ENCODE peak calls at places on chromosomes 3 and 15, in eight cellular contexts. One of them, this sample, is unnamed.

GRCh38 chr15:52257734-52258062 is 37.9 kb downstream of the MYO5C start:
- DNase-seq in ovary: no peak
- DNase-seq in lung: no peak
- DNase-seq in CD4-positive, alpha-beta T cell: no peak
- DNase-seq in neuronal stem cell: peak
- DNase-seq in dorsolateral prefrontal cortex: no peak
- DNase-seq in psoas muscle: no peak
- DNase-seq in foreskin keratinocyte: no peak
- DNase-seq in this sample: peak

GRCh38 chr3:158494657-158495056 is 76.3 kb upstream of the MLF1 start:
- DNase-seq in ovary: no peak
- DNase-seq in lung: no peak
- DNase-seq in CD4-positive, alpha-beta T cell: no peak
- DNase-seq in neuronal stem cell: no peak
- DNase-seq in dorsolateral prefrontal cortex: no peak
- DNase-seq in psoas muscle: no peak
- DNase-seq in foreskin keratinocyte: no peak
- DNase-seq in this sample: no peak

GRCh38 chr15:50280271-50280670 is 14.7 kb upstream of the HDC start:
- DNase-seq in ovary: no peak
- DNase-seq in lung: no peak
- DNase-seq in CD4-positive, alpha-beta T cell: no peak
- DNase-seq in neuronal stem cell: no peak
- DNase-seq in dorsolateral prefrontal cortex: no peak
- DNase-seq in psoas muscle: no peak
- DNase-seq in foreskin keratinocyte: peak
- DNase-seq in this sample: no peak

GRCh38 chr3:178233371-178233770 is 302.9 kb upstream of the KCNMB2 start:
- DNase-seq in ovary: no peak
- DNase-seq in lung: no peak
- DNase-seq in CD4-positive, alpha-beta T cell: no peak
- DNase-seq in neuronal stem cell: no peak
- DNase-seq in dorsolateral prefrontal cortex: peak
- DNase-seq in psoas muscle: no peak
- DNase-seq in foreskin keratinocyte: no peak
- DNase-seq in this sample: no peak

GRCh38 chr3:160583451-160583850 is 18.1 kb upstream of the KPNA4 start:
- DNase-seq in ovary: no peak
- DNase-seq in lung: no peak
- DNase-seq in CD4-positive, alpha-beta T cell: no peak
- DNase-seq in neuronal stem cell: no peak
- DNase-seq in dorsolateral prefrontal cortex: no peak
- DNase-seq in psoas muscle: no peak
- DNase-seq in foreskin keratinocyte: peak
- DNase-seq in this sample: no peak

GRCh38 chr15:31399544-31400171 is 73.0 kb downstream of the KLF13 start:
- DNase-seq in ovary: no peak
- DNase-seq in lung: no peak
- DNase-seq in CD4-positive, alpha-beta T cell: no peak
- DNase-seq in neuronal stem cell: no peak
- DNase-seq in dorsolateral prefrontal cortex: peak
- DNase-seq in psoas muscle: no peak
- DNase-seq in foreskin keratinocyte: no peak
- DNase-seq in this sample: no peak

GRCh38 chr3:182716114-182716688 is 77.1 kb upstream of the ATP11B start:
- DNase-seq in ovary: no peak
- DNase-seq in lung: no peak
- DNase-seq in CD4-positive, alpha-beta T cell: no peak
- DNase-seq in neuronal stem cell: no peak
- DNase-seq in dorsolateral prefrontal cortex: no peak
- DNase-seq in psoas muscle: no peak
- DNase-seq in foreskin keratinocyte: no peak
- DNase-seq in this sample: no peak

GRCh38 chr3:142976621-142977398 is 13.3 kb upstream of the PAQR9 start:
- DNase-seq in ovary: peak
- DNase-seq in lung: peak
- DNase-seq in CD4-positive, alpha-beta T cell: no peak
- DNase-seq in neuronal stem cell: no peak
- DNase-seq in dorsolateral prefrontal cortex: peak
- DNase-seq in psoas muscle: peak
- DNase-seq in foreskin keratinocyte: peak
- DNase-seq in this sample: peak

GRCh38 chr15:81294501-81294850 is 29.5 kb downstream of the STARD5 start:
- DNase-seq in ovary: no peak
- DNase-seq in lung: no peak
- DNase-seq in CD4-positive, alpha-beta T cell: no peak
- DNase-seq in neuronal stem cell: no peak
- DNase-seq in dorsolateral prefrontal cortex: no peak
- DNase-seq in psoas muscle: no peak
- DNase-seq in foreskin keratinocyte: no peak
- DNase-seq in this sample: no peak

GRCh38 chr3:62923092-62923491 is 47.9 kb upstream of the CADPS start:
- DNase-seq in ovary: no peak
- DNase-seq in lung: no peak
- DNase-seq in CD4-positive, alpha-beta T cell: no peak
- DNase-seq in neuronal stem cell: no peak
- DNase-seq in dorsolateral prefrontal cortex: no peak
- DNase-seq in psoas muscle: no peak
- DNase-seq in foreskin keratinocyte: no peak
- DNase-seq in this sample: no peak

GRCh38 chr3:156676467-156677119 is 2.2 kb downstream of the TIPARP start:
- DNase-seq in ovary: no peak
- DNase-seq in lung: no peak
- DNase-seq in CD4-positive, alpha-beta T cell: no peak
- DNase-seq in neuronal stem cell: no peak
- DNase-seq in dorsolateral prefrontal cortex: no peak
- DNase-seq in psoas muscle: no peak
- DNase-seq in foreskin keratinocyte: peak
- DNase-seq in this sample: no peak

GRCh38 chr15:28942046-28942445 is 56.3 kb downstream of the APBA2 start:
- DNase-seq in ovary: no peak
- DNase-seq in lung: no peak
- DNase-seq in CD4-positive, alpha-beta T cell: peak
- DNase-seq in neuronal stem cell: no peak
- DNase-seq in dorsolateral prefrontal cortex: no peak
- DNase-seq in psoas muscle: no peak
- DNase-seq in foreskin keratinocyte: no peak
- DNase-seq in this sample: no peak

GRCh38 chr15:77499087-77499765 is 78.5 kb downstream of the HMG20A start:
- DNase-seq in ovary: no peak
- DNase-seq in lung: no peak
- DNase-seq in CD4-positive, alpha-beta T cell: no peak
- DNase-seq in neuronal stem cell: no peak
- DNase-seq in dorsolateral prefrontal cortex: peak
- DNase-seq in psoas muscle: no peak
- DNase-seq in foreskin keratinocyte: no peak
- DNase-seq in this sample: no peak

GRCh38 chr3:129576514-129577345 is 29.7 kb downstream of the PLXND1 start:
- DNase-seq in ovary: no peak
- DNase-seq in lung: no peak
- DNase-seq in CD4-positive, alpha-beta T cell: peak
- DNase-seq in neuronal stem cell: no peak
- DNase-seq in dorsolateral prefrontal cortex: no peak
- DNase-seq in psoas muscle: no peak
- DNase-seq in foreskin keratinocyte: no peak
- DNase-seq in this sample: peak

GRCh38 chr3:172332256-172333041 is 115.8 kb downstream of the GHSR start:
- DNase-seq in ovary: peak
- DNase-seq in lung: peak
- DNase-seq in CD4-positive, alpha-beta T cell: peak
- DNase-seq in neuronal stem cell: peak
- DNase-seq in dorsolateral prefrontal cortex: peak
- DNase-seq in psoas muscle: no peak
- DNase-seq in foreskin keratinocyte: peak
- DNase-seq in this sample: no peak

GRCh38 chr3:72646263-72646662 is 202.0 kb downstream of the SHQ1 start:
- DNase-seq in ovary: no peak
- DNase-seq in lung: no peak
- DNase-seq in CD4-positive, alpha-beta T cell: no peak
- DNase-seq in neuronal stem cell: no peak
- DNase-seq in dorsolateral prefrontal cortex: no peak
- DNase-seq in psoas muscle: no peak
- DNase-seq in foreskin keratinocyte: no peak
- DNase-seq in this sample: no peak

GRCh38 chr15:30956216-30956803 is 35.1 kb downstream of the MTMR10 start:
- DNase-seq in ovary: no peak
- DNase-seq in lung: no peak
- DNase-seq in CD4-positive, alpha-beta T cell: no peak
- DNase-seq in neuronal stem cell: no peak
- DNase-seq in dorsolateral prefrontal cortex: no peak
- DNase-seq in psoas muscle: no peak
- DNase-seq in foreskin keratinocyte: peak
- DNase-seq in this sample: no peak

GRCh38 chr15:25236143-25236860 is 202.5 kb downstream of the UBE3A start:
- DNase-seq in ovary: no peak
- DNase-seq in lung: no peak
- DNase-seq in CD4-positive, alpha-beta T cell: no peak
- DNase-seq in neuronal stem cell: no peak
- DNase-seq in dorsolateral prefrontal cortex: no peak
- DNase-seq in psoas muscle: no peak
- DNase-seq in foreskin keratinocyte: no peak
- DNase-seq in this sample: no peak

GRCh38 chr15:100438570-100438969 is 90.2 kb downstream of the CERS3 start:
- DNase-seq in ovary: peak
- DNase-seq in lung: peak
- DNase-seq in CD4-positive, alpha-beta T cell: peak
- DNase-seq in neuronal stem cell: no peak
- DNase-seq in dorsolateral prefrontal cortex: peak
- DNase-seq in psoas muscle: peak
- DNase-seq in foreskin keratinocyte: peak
- DNase-seq in this sample: peak

GRCh38 chr3:188282871-188283270 is 128.9 kb downstream of the LPP start:
- DNase-seq in ovary: no peak
- DNase-seq in lung: no peak
- DNase-seq in CD4-positive, alpha-beta T cell: no peak
- DNase-seq in neuronal stem cell: no peak
- DNase-seq in dorsolateral prefrontal cortex: no peak
- DNase-seq in psoas muscle: no peak
- DNase-seq in foreskin keratinocyte: no peak
- DNase-seq in this sample: no peak

GRCh38 chr3:188280627-188281026 is 126.7 kb downstream of the LPP start:
- DNase-seq in ovary: no peak
- DNase-seq in lung: no peak
- DNase-seq in CD4-positive, alpha-beta T cell: no peak
- DNase-seq in neuronal stem cell: no peak
- DNase-seq in dorsolateral prefrontal cortex: no peak
- DNase-seq in psoas muscle: no peak
- DNase-seq in foreskin keratinocyte: no peak
- DNase-seq in this sample: no peak

GRCh38 chr3:188286087-188286513 is 132.1 kb downstream of the LPP start:
- DNase-seq in ovary: peak
- DNase-seq in lung: no peak
- DNase-seq in CD4-positive, alpha-beta T cell: no peak
- DNase-seq in neuronal stem cell: no peak
- DNase-seq in dorsolateral prefrontal cortex: no peak
- DNase-seq in psoas muscle: peak
- DNase-seq in foreskin keratinocyte: peak
- DNase-seq in this sample: peak

GRCh38 chr3:188284455-188285212 is 130.7 kb downstream of the LPP start:
- DNase-seq in ovary: no peak
- DNase-seq in lung: no peak
- DNase-seq in CD4-positive, alpha-beta T cell: no peak
- DNase-seq in neuronal stem cell: no peak
- DNase-seq in dorsolateral prefrontal cortex: no peak
- DNase-seq in psoas muscle: no peak
- DNase-seq in foreskin keratinocyte: no peak
- DNase-seq in this sample: no peak

GRCh38 chr3:188283347-188283746 is 129.4 kb downstream of the LPP start:
- DNase-seq in ovary: no peak
- DNase-seq in lung: peak
- DNase-seq in CD4-positive, alpha-beta T cell: no peak
- DNase-seq in neuronal stem cell: no peak
- DNase-seq in dorsolateral prefrontal cortex: no peak
- DNase-seq in psoas muscle: no peak
- DNase-seq in foreskin keratinocyte: no peak
- DNase-seq in this sample: peak
- H3K27ac ChIP-seq in ovary: no peak
- H3K27ac ChIP-seq in lung: peak
- H3K27ac ChIP-seq in CD4-positive, alpha-beta T cell: no peak
- H3K27ac ChIP-seq in neuronal stem cell: no peak
- H3K27ac ChIP-seq in dorsolateral prefrontal cortex: no peak
- H3K27ac ChIP-seq in psoas muscle: peak
- H3K27ac ChIP-seq in foreskin keratinocyte: no peak
- H3K27ac ChIP-seq in this sample: peak

GRCh38 chr15:33857726-33858125 is 110.6 kb upstream of the CHRM5 start:
- DNase-seq in ovary: no peak
- DNase-seq in lung: no peak
- DNase-seq in CD4-positive, alpha-beta T cell: no peak
- DNase-seq in neuronal stem cell: no peak
- DNase-seq in dorsolateral prefrontal cortex: no peak
- DNase-seq in psoas muscle: no peak
- DNase-seq in foreskin keratinocyte: no peak
- DNase-seq in this sample: no peak
- H3K27ac ChIP-seq in ovary: no peak
- H3K27ac ChIP-seq in lung: no peak
- H3K27ac ChIP-seq in CD4-positive, alpha-beta T cell: no peak
- H3K27ac ChIP-seq in neuronal stem cell: no peak
- H3K27ac ChIP-seq in dorsolateral prefrontal cortex: no peak
- H3K27ac ChIP-seq in psoas muscle: no peak
- H3K27ac ChIP-seq in foreskin keratinocyte: no peak
- H3K27ac ChIP-seq in this sample: no peak

GRCh38 chr15:95469601-95470000 is 860.9 kb upstream of the NR2F2 start:
- DNase-seq in ovary: no peak
- DNase-seq in lung: no peak
- DNase-seq in CD4-positive, alpha-beta T cell: no peak
- DNase-seq in neuronal stem cell: no peak
- DNase-seq in dorsolateral prefrontal cortex: no peak
- DNase-seq in psoas muscle: no peak
- DNase-seq in foreskin keratinocyte: no peak
- DNase-seq in this sample: no peak

GRCh38 chr15:95475067-95475466 is 855.4 kb upstream of the NR2F2 start:
- DNase-seq in ovary: no peak
- DNase-seq in lung: no peak
- DNase-seq in CD4-positive, alpha-beta T cell: no peak
- DNase-seq in neuronal stem cell: no peak
- DNase-seq in dorsolateral prefrontal cortex: no peak
- DNase-seq in psoas muscle: no peak
- DNase-seq in foreskin keratinocyte: no peak
- DNase-seq in this sample: no peak

GRCh38 chr15:95470997-95471692 is 859.4 kb upstream of the NR2F2 start:
- DNase-seq in ovary: peak
- DNase-seq in lung: no peak
- DNase-seq in CD4-positive, alpha-beta T cell: no peak
- DNase-seq in neuronal stem cell: no peak
- DNase-seq in dorsolateral prefrontal cortex: no peak
- DNase-seq in psoas muscle: no peak
- DNase-seq in foreskin keratinocyte: no peak
- DNase-seq in this sample: no peak

GRCh38 chr15:95468820-95469219 is 861.7 kb upstream of the NR2F2 start:
- DNase-seq in ovary: peak
- DNase-seq in lung: no peak
- DNase-seq in CD4-positive, alpha-beta T cell: no peak
- DNase-seq in neuronal stem cell: no peak
- DNase-seq in dorsolateral prefrontal cortex: no peak
- DNase-seq in psoas muscle: no peak
- DNase-seq in foreskin keratinocyte: no peak
- DNase-seq in this sample: no peak

GRCh38 chr15:95470529-95470928 is 860.0 kb upstream of the NR2F2 start:
- DNase-seq in ovary: peak
- DNase-seq in lung: no peak
- DNase-seq in CD4-positive, alpha-beta T cell: no peak
- DNase-seq in neuronal stem cell: no peak
- DNase-seq in dorsolateral prefrontal cortex: no peak
- DNase-seq in psoas muscle: no peak
- DNase-seq in foreskin keratinocyte: no peak
- DNase-seq in this sample: no peak
- H3K27ac ChIP-seq in ovary: no peak
- H3K27ac ChIP-seq in lung: peak
- H3K27ac ChIP-seq in CD4-positive, alpha-beta T cell: no peak
- H3K27ac ChIP-seq in neuronal stem cell: no peak
- H3K27ac ChIP-seq in dorsolateral prefrontal cortex: no peak
- H3K27ac ChIP-seq in psoas muscle: no peak
- H3K27ac ChIP-seq in foreskin keratinocyte: no peak
- H3K27ac ChIP-seq in this sample: no peak

GRCh38 chr15:89111352-89111751 is 23.1 kb downstream of the ABHD2 start:
- DNase-seq in ovary: no peak
- DNase-seq in lung: no peak
- DNase-seq in CD4-positive, alpha-beta T cell: no peak
- DNase-seq in neuronal stem cell: no peak
- DNase-seq in dorsolateral prefrontal cortex: no peak
- DNase-seq in psoas muscle: no peak
- DNase-seq in foreskin keratinocyte: no peak
- DNase-seq in this sample: no peak
- H3K27ac ChIP-seq in ovary: no peak
- H3K27ac ChIP-seq in lung: no peak
- H3K27ac ChIP-seq in CD4-positive, alpha-beta T cell: no peak
- H3K27ac ChIP-seq in neuronal stem cell: no peak
- H3K27ac ChIP-seq in dorsolateral prefrontal cortex: peak
- H3K27ac ChIP-seq in psoas muscle: peak
- H3K27ac ChIP-seq in foreskin keratinocyte: no peak
- H3K27ac ChIP-seq in this sample: peak

This sample was measured in gastrocnemius medialis.